ENCODE peak calls at places on chromosomes 3 and 15, in ten cellular contexts. One of them, this sample, is unnamed.

GRCh38 chr3:183487046-183487445 is 58.6 kb upstream of the MCF2L2 start:
- DNase-seq in endothelial cell of umbilical vein: no peak
- DNase-seq in adrenal gland: no peak
- DNase-seq in IMR-90: no peak
- DNase-seq in stomach: no peak
- DNase-seq in heart left ventricle: no peak
- DNase-seq in ovary: no peak
- DNase-seq in suprapubic skin: no peak
- DNase-seq in tibial nerve: no peak
- DNase-seq in spleen: no peak
- DNase-seq in this sample: no peak

GRCh38 chr3:159139326-159139725 is 337.5 kb downstream of the MFSD1 start:
- DNase-seq in ovary: no peak
- DNase-seq in stomach: no peak
- DNase-seq in suprapubic skin: no peak
- DNase-seq in heart left ventricle: no peak
- DNase-seq in IMR-90: no peak
- DNase-seq in spleen: no peak
- DNase-seq in endothelial cell of umbilical vein: no peak
- DNase-seq in tibial nerve: no peak
- DNase-seq in adrenal gland: no peak
- DNase-seq in this sample: no peak

GRCh38 chr3:147447224-147447623 is 38.1 kb downstream of the ZIC1 start:
- DNase-seq in spleen: no peak
- DNase-seq in IMR-90: no peak
- DNase-seq in suprapubic skin: no peak
- DNase-seq in ovary: no peak
- DNase-seq in stomach: no peak
- DNase-seq in adrenal gland: no peak
- DNase-seq in tibial nerve: no peak
- DNase-seq in heart left ventricle: no peak
- DNase-seq in endothelial cell of umbilical vein: no peak
- DNase-seq in this sample: no peak

GRCh38 chr3:66039590-66039887 is 821 bp upstream of the MAGI1 start:
- DNase-seq in tibial nerve: no peak
- DNase-seq in stomach: peak; percentile 58
- DNase-seq in endothelial cell of umbilical vein: peak; percentile 62
- DNase-seq in IMR-90: no peak
- DNase-seq in heart left ventricle: peak; percentile 57
- DNase-seq in adrenal gland: peak; percentile 65
- DNase-seq in ovary: peak; percentile 51
- DNase-seq in suprapubic skin: no peak
- DNase-seq in spleen: peak; percentile 80
- DNase-seq in this sample: peak; percentile 48

GRCh38 chr3:88219138-88219792 is 69.5 kb downstream of the C3orf38 start:
- DNase-seq in suprapubic skin: no peak
- DNase-seq in spleen: no peak
- DNase-seq in stomach: peak; percentile 31
- DNase-seq in ovary: peak; percentile 16
- DNase-seq in heart left ventricle: peak; percentile 9
- DNase-seq in adrenal gland: peak; percentile 34
- DNase-seq in endothelial cell of umbilical vein: peak; percentile 3
- DNase-seq in tibial nerve: peak; percentile 48
- DNase-seq in IMR-90: peak; percentile 49
- DNase-seq in this sample: peak; percentile 43

GRCh38 chr3:54905936-54906335 is 21.9 kb downstream of the LRTM1 start:
- DNase-seq in ovary: no peak
- DNase-seq in adrenal gland: no peak
- DNase-seq in heart left ventricle: no peak
- DNase-seq in spleen: no peak
- DNase-seq in suprapubic skin: no peak
- DNase-seq in tibial nerve: no peak
- DNase-seq in endothelial cell of umbilical vein: no peak
- DNase-seq in IMR-90: no peak
- DNase-seq in stomach: no peak
- DNase-seq in this sample: no peak

GRCh38 chr15:55279746-55280351 is 9.8 kb downstream of the RAB27A start:
- DNase-seq in tibial nerve: no peak
- DNase-seq in ovary: no peak
- DNase-seq in endothelial cell of umbilical vein: peak; percentile 84
- DNase-seq in stomach: no peak
- DNase-seq in suprapubic skin: no peak
- DNase-seq in adrenal gland: peak; percentile 80
- DNase-seq in heart left ventricle: no peak
- DNase-seq in spleen: no peak
- DNase-seq in IMR-90: peak; percentile 95
- DNase-seq in this sample: peak; percentile 55

GRCh38 chr3:106326941-106327765 is 458.3 kb upstream of the CBLB start:
- DNase-seq in endothelial cell of umbilical vein: peak; percentile 49
- DNase-seq in stomach: no peak
- DNase-seq in IMR-90: peak; percentile 43
- DNase-seq in adrenal gland: no peak
- DNase-seq in tibial nerve: no peak
- DNase-seq in spleen: no peak
- DNase-seq in heart left ventricle: no peak
- DNase-seq in suprapubic skin: no peak
- DNase-seq in ovary: no peak
- DNase-seq in this sample: no peak

GRCh38 chr15:88894819-88895767 is at the start of gene HAPLN3:
- DNase-seq in endothelial cell of umbilical vein: peak; percentile 52
- DNase-seq in suprapubic skin: no peak
- DNase-seq in heart left ventricle: no peak
- DNase-seq in adrenal gland: no peak
- DNase-seq in ovary: peak; percentile 35
- DNase-seq in IMR-90: peak; percentile 47
- DNase-seq in tibial nerve: no peak
- DNase-seq in spleen: no peak
- DNase-seq in stomach: peak; percentile 49
- DNase-seq in this sample: no peak

GRCh38 chr3:59247402-59247841 is 197.6 kb upstream of the CFAP20DC start:
- DNase-seq in stomach: peak; percentile 36
- DNase-seq in heart left ventricle: no peak
- DNase-seq in endothelial cell of umbilical vein: no peak
- DNase-seq in suprapubic skin: no peak
- DNase-seq in spleen: no peak
- DNase-seq in adrenal gland: no peak
- DNase-seq in IMR-90: peak; percentile 52
- DNase-seq in ovary: no peak
- DNase-seq in tibial nerve: no peak
- DNase-seq in this sample: no peak

GRCh38 chr3:42505203-42505848 is 2.9 kb downstream of the VIPR1 start:
- DNase-seq in ovary: no peak
- DNase-seq in IMR-90: no peak
- DNase-seq in spleen: peak; percentile 73
- DNase-seq in tibial nerve: no peak
- DNase-seq in adrenal gland: no peak
- DNase-seq in stomach: peak; percentile 15
- DNase-seq in endothelial cell of umbilical vein: no peak
- DNase-seq in heart left ventricle: no peak
- DNase-seq in suprapubic skin: peak; percentile 66
- DNase-seq in this sample: peak; percentile 2

GRCh38 chr3:24495334-24495994 is 814 bp upstream of the THRB start:
- DNase-seq in ovary: peak; percentile 30
- DNase-seq in tibial nerve: peak; percentile 24
- DNase-seq in adrenal gland: peak; percentile 75
- DNase-seq in endothelial cell of umbilical vein: no peak
- DNase-seq in spleen: peak; percentile 87
- DNase-seq in stomach: peak; percentile 70
- DNase-seq in suprapubic skin: peak; percentile 85
- DNase-seq in IMR-90: no peak
- DNase-seq in heart left ventricle: peak; percentile 37
- DNase-seq in this sample: peak; percentile 78

DNA sequence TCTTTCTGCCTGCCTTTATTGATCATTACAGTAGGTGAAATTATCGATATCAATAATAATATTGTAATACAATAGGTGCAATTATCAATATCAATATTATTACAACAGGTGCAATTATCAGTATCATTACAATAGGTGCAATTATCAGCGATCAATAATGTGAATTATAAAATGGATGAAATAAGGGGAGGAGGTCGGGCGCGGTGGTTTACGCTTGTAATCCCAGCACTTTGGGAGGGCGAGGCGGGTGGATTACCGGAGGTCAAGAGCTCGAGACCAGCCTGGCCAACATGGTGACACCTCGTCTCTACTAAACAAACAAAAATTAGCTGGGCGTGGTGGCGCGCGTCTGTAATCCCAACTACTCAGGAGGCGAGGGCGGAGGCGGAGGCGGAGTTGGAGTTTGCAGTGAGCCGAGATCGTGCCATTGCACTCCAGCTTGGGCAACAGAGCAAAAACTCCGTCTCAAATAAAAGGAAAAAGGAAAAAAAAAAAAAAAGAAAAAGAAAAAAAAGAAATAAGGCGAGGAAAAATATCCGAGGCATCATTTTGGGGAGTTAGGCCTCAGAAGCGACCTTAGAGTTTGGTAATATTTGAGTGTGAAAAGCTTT is 611 bp upstream of the BNIP2 start:
- DNase-seq in IMR-90: peak; percentile 47
- DNase-seq in suprapubic skin: peak; percentile 97
- DNase-seq in spleen: peak; percentile 93
- DNase-seq in heart left ventricle: peak; percentile 76
- DNase-seq in endothelial cell of umbilical vein: peak; percentile 59
- DNase-seq in ovary: peak; percentile 80
- DNase-seq in tibial nerve: peak; percentile 84
- DNase-seq in adrenal gland: peak; percentile 91
- DNase-seq in stomach: peak; percentile 88
- DNase-seq in this sample: peak; percentile 90
- TF ChIP-seq POLR2A in IMR-90: no peak
- TF ChIP-seq POLR2A in suprapubic skin: no peak
- TF ChIP-seq POLR2A in spleen: no peak
- TF ChIP-seq POLR2A in heart left ventricle: no peak
- TF ChIP-seq POLR2A in endothelial cell of umbilical vein: no peak
- TF ChIP-seq POLR2A in ovary: no peak
- TF ChIP-seq POLR2A in tibial nerve: no peak
- TF ChIP-seq POLR2A in adrenal gland: no peak
- TF ChIP-seq POLR2A in stomach: no peak
- TF ChIP-seq POLR2A in this sample: no peak

GRCh38 chr3:113266738-113267137 is 55.4 kb downstream of the BOC start:
- DNase-seq in tibial nerve: no peak
- DNase-seq in IMR-90: no peak
- DNase-seq in suprapubic skin: no peak
- DNase-seq in endothelial cell of umbilical vein: no peak
- DNase-seq in heart left ventricle: no peak
- DNase-seq in spleen: no peak
- DNase-seq in adrenal gland: no peak
- DNase-seq in stomach: no peak
- DNase-seq in ovary: no peak
- DNase-seq in this sample: no peak

GRCh38 chr3:113263020-113263419 is 51.7 kb downstream of the BOC start:
- DNase-seq in stomach: no peak
- DNase-seq in tibial nerve: no peak
- DNase-seq in endothelial cell of umbilical vein: no peak
- DNase-seq in heart left ventricle: no peak
- DNase-seq in ovary: no peak
- DNase-seq in suprapubic skin: no peak
- DNase-seq in adrenal gland: peak; percentile 32
- DNase-seq in spleen: no peak
- DNase-seq in IMR-90: no peak
- DNase-seq in this sample: no peak

GRCh38 chr3:113265281-113265680 is 53.9 kb downstream of the BOC start:
- DNase-seq in suprapubic skin: no peak
- DNase-seq in endothelial cell of umbilical vein: no peak
- DNase-seq in adrenal gland: no peak
- DNase-seq in spleen: no peak
- DNase-seq in tibial nerve: no peak
- DNase-seq in heart left ventricle: no peak
- DNase-seq in ovary: no peak
- DNase-seq in IMR-90: no peak
- DNase-seq in stomach: no peak
- DNase-seq in this sample: no peak

GRCh38 chr3:113264249-113264648 is 52.9 kb downstream of the BOC start:
- DNase-seq in spleen: no peak
- DNase-seq in adrenal gland: no peak
- DNase-seq in endothelial cell of umbilical vein: no peak
- DNase-seq in tibial nerve: no peak
- DNase-seq in heart left ventricle: no peak
- DNase-seq in ovary: no peak
- DNase-seq in IMR-90: no peak
- DNase-seq in stomach: no peak
- DNase-seq in suprapubic skin: peak; percentile 28
- DNase-seq in this sample: peak; percentile 37

DNA sequence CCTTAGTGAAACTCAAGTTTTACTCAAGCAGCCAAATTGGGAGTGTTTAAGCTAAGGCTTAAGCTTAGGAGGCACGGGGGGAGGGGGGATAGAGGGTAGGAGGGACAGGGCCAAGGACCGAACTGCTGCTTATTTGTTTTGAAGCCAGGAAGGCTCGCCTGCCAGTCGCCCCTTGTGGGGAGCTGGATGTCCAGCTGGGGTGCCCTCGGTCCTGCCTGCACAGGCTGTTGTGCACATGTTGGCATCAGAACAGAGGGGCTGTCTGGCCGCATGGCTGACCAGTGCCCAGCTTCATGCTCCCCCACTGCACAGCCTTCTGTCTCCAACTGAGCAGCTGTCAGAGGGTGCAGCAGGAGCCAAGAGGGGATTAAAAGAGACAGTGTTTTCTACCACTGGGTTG is 53.4 kb downstream of the BOC start:
- DNase-seq in endothelial cell of umbilical vein: no peak
- DNase-seq in tibial nerve: no peak
- DNase-seq in heart left ventricle: no peak
- DNase-seq in spleen: no peak
- DNase-seq in adrenal gland: no peak
- DNase-seq in ovary: no peak
- DNase-seq in suprapubic skin: no peak
- DNase-seq in stomach: no peak
- DNase-seq in IMR-90: no peak
- DNase-seq in this sample: no peak
- H3K36me3 ChIP-seq in endothelial cell of umbilical vein: no peaks in the 10 kb centered on the region
- H3K36me3 ChIP-seq in tibial nerve: no peaks in the 10 kb centered on the region
- H3K36me3 ChIP-seq in heart left ventricle: no peaks in the 10 kb centered on the region
- H3K36me3 ChIP-seq in spleen: no peaks in the 10 kb centered on the region
- H3K36me3 ChIP-seq in adrenal gland: no peaks in the 10 kb centered on the region
- H3K36me3 ChIP-seq in ovary: no peaks in the 10 kb centered on the region
- H3K36me3 ChIP-seq in suprapubic skin: peaks cover 16% of the 10 kb centered on the region
- H3K36me3 ChIP-seq in stomach: peaks cover 12% of the 10 kb centered on the region
- H3K36me3 ChIP-seq in IMR-90: peaks cover 16% of the 10 kb centered on the region
- H3K36me3 ChIP-seq in this sample: no peaks in the 10 kb centered on the region

DNA sequence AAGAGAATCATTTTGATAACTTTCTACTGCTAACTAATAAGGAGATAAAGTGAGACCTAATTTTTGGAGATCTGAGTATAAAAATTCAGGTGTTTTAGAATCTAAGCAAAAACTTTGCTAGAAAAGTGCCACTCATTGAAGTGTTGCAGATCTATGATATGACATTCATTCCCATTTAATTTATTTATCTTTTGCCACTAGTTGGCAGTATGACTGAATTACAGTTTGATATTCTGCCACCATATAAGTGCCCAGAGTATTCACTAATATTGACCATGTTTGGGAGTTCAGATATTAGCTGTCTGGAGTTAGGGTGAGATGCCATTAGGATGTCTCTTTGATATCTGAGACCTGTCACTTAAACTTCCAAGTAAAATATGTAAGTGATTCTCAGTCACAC is 251.3 kb upstream of the GBE1 start:
- DNase-seq in tibial nerve: no peak
- DNase-seq in stomach: no peak
- DNase-seq in ovary: no peak
- DNase-seq in spleen: no peak
- DNase-seq in adrenal gland: no peak
- DNase-seq in endothelial cell of umbilical vein: peak; percentile 11
- DNase-seq in suprapubic skin: no peak
- DNase-seq in IMR-90: no peak
- DNase-seq in heart left ventricle: no peak
- DNase-seq in this sample: no peak
- TF ChIP-seq CTCF in tibial nerve: no peak
- TF ChIP-seq CTCF in stomach: no peak
- TF ChIP-seq CTCF in ovary: no peak
- TF ChIP-seq CTCF in spleen: no peak
- TF ChIP-seq CTCF in adrenal gland: peak; percentile 33
- TF ChIP-seq CTCF in endothelial cell of umbilical vein: peak; percentile 24
- TF ChIP-seq CTCF in suprapubic skin: no peak
- TF ChIP-seq CTCF in IMR-90: peak; percentile 19
- TF ChIP-seq CTCF in heart left ventricle: no peak
- TF ChIP-seq CTCF in this sample: peak; percentile 20

GRCh38 chr15:51602484-51602883 is 20.1 kb downstream of the DMXL2 start:
- DNase-seq in tibial nerve: no peak
- DNase-seq in suprapubic skin: no peak
- DNase-seq in endothelial cell of umbilical vein: no peak
- DNase-seq in ovary: no peak
- DNase-seq in adrenal gland: no peak
- DNase-seq in IMR-90: no peak
- DNase-seq in heart left ventricle: no peak
- DNase-seq in spleen: no peak
- DNase-seq in stomach: no peak
- DNase-seq in this sample: no peak
- TF ChIP-seq POLR2A in tibial nerve: no peak
- TF ChIP-seq POLR2A in suprapubic skin: no peak
- TF ChIP-seq POLR2A in endothelial cell of umbilical vein: no peak
- TF ChIP-seq POLR2A in ovary: no peak
- TF ChIP-seq POLR2A in adrenal gland: no peak
- TF ChIP-seq POLR2A in IMR-90: no peak
- TF ChIP-seq POLR2A in heart left ventricle: no peak
- TF ChIP-seq POLR2A in spleen: no peak
- TF ChIP-seq POLR2A in stomach: no peak
- TF ChIP-seq POLR2A in this sample: no peak